ENCODE peak calls at places on chromosomes 11 and 22, in nine cellular contexts. I is suprapubic skin; C is OCI-LY7; Y is cardiac fibroblast; B is naive thymus-derived CD4-positive, alpha-beta T cell; M is pancreas; Q is A549; L is NT2/D1; R is PC-9. A is an unnamed sample.

GRCh38 chr11:28017816-28018215 is 90.1 kb downstream of the KIF18A start:
- DNase-seq in I (no peak), C (no peak), Y (peak; percentile 32), B (no peak), M (no peak), Q (no peak), L (no peak), R (no peak), A (no peak)

GRCh38 chr22:35892192-35892591 is 136.4 kb downstream of the RBFOX2 start:
- DNase-seq in I (no peak), C (no peak), Y (peak; percentile 82), B (no peak), M (no peak), Q (no peak), L (no peak), R (no peak), A (no peak)

GRCh38 chr22:20062766-20063083 is 17.3 kb upstream of the DGCR8 start:
- DNase-seq in I (no peak), C (no peak), Y (peak; percentile 52), B (no peak), M (no peak), Q (no peak), L (no peak), R (peak; percentile 61), A (no peak)

GRCh38 chr11:31783264-31783663 is 27.9 kb downstream of the PAX6 start:
- DNase-seq in I (no peak), C (no peak), Y (no peak), B (no peak), M (no peak), Q (no peak), L (no peak), R (no peak), A (no peak)

GRCh38 chr11:90364527-90364926 is 141.7 kb upstream of the CHORDC1 start:
- DNase-seq in I (no peak), C (no peak), Y (no peak), B (no peak), M (no peak), Q (no peak), L (no peak), R (no peak), A (no peak)

GRCh38 chr11:105706025-105706530 is 96.2 kb downstream of the GRIA4 start:
- DNase-seq in I (no peak), C (no peak), Y (no peak), B (no peak), M (no peak), Q (no peak), L (no peak), R (no peak), A (peak; percentile 45)

GRCh38 chr11:130499828-130500227 is 51.4 kb downstream of the ADAMTS15 start:
- DNase-seq in I (no peak), C (no peak), Y (no peak), B (no peak), M (no peak), Q (no peak), L (no peak), R (no peak), A (no peak)

GRCh38 chr22:32073823-32074380 is 30.8 kb downstream of the SLC5A1 start:
- DNase-seq in I (no peak), C (no peak), Y (no peak), B (no peak), M (no peak), Q (no peak), L (no peak), R (no peak), A (no peak)

GRCh38 chr11:31974737-31975136 is 116.1 kb upstream of the RCN1 start:
- DNase-seq in I (no peak), C (no peak), Y (peak; percentile 13), B (no peak), M (no peak), Q (no peak), L (no peak), R (no peak), A (no peak)

GRCh38 chr11:63510360-63511130 is 4.7 kb downstream of the LGALS12 start:
- DNase-seq in I (no peak), C (no peak), Y (peak; percentile 87), B (no peak), M (no peak), Q (no peak), L (no peak), R (peak; percentile 49), A (no peak)

GRCh38 chr11:93476796-93477195 is 66.4 kb downstream of the SMCO4 start:
- DNase-seq in I (no peak), C (no peak), Y (no peak), B (no peak), M (no peak), Q (peak; percentile 6), L (no peak), R (no peak), A (no peak)

GRCh38 chr22:26713823-26714449 is 56.5 kb downstream of the MIAT start:
- DNase-seq in I (no peak), C (no peak), Y (peak; percentile 85), B (no peak), M (no peak), Q (no peak), L (no peak), R (no peak), A (no peak)

GRCh38 chr22:10741210-10741609 is 4786.8 kb upstream of the OR11H1 start:
- DNase-seq in I (no peak), C (no peak), Y (no peak), B (no peak), M (no peak), Q (no peak), L (no peak), R (no peak), A (peak; percentile 22)

GRCh38 chr11:72860010-72860409 is 45.8 kb downstream of the ATG16L2 start:
- DNase-seq in I (no peak), C (no peak), Y (no peak), B (no peak), M (no peak), Q (no peak), L (no peak), R (no peak), A (no peak)

GRCh38 chr22:47591016-47591415 is 828.6 kb downstream of the TBC1D22A start:
- DNase-seq in I (no peak), C (no peak), Y (no peak), B (no peak), M (no peak), Q (no peak), L (no peak), R (no peak), A (no peak)

GRCh38 chr22:24975125-24975640 is 22.7 kb downstream of the KIAA1671 start:
- DNase-seq in I (no peak), C (no peak), Y (no peak), B (no peak), M (no peak), Q (no peak), L (no peak), R (no peak), A (no peak)

GRCh38 chr11:12189543-12190235 is 79.3 kb downstream of the MICAL2 start:
- DNase-seq in I (no peak), C (no peak), Y (no peak), B (no peak), M (no peak), Q (no peak), L (no peak), R (peak; percentile 15), A (no peak)

GRCh38 chr11:126547161-126547560 is 191.7 kb downstream of the ST3GAL4 start:
- DNase-seq in I (no peak), C (no peak), Y (peak; percentile 9), B (no peak), M (no peak), Q (no peak), L (no peak), R (peak; percentile 2), A (no peak)

GRCh38 chr22:48415535-48415934 is 1412.1 kb downstream of the BRD1 start:
- DNase-seq in I (peak; percentile 44), C (no peak), Y (no peak), B (no peak), M (no peak), Q (no peak), L (no peak), R (no peak), A (no peak)

GRCh38 chr22:21624120-21624879 is 5.5 kb downstream of the YDJC start:
- DNase-seq in I (no peak), C (peak; percentile 38), Y (peak; percentile 31), B (peak; percentile 27), M (peak; percentile 31), Q (no peak), L (no peak), R (no peak), A (peak; percentile 64)

DNA sequence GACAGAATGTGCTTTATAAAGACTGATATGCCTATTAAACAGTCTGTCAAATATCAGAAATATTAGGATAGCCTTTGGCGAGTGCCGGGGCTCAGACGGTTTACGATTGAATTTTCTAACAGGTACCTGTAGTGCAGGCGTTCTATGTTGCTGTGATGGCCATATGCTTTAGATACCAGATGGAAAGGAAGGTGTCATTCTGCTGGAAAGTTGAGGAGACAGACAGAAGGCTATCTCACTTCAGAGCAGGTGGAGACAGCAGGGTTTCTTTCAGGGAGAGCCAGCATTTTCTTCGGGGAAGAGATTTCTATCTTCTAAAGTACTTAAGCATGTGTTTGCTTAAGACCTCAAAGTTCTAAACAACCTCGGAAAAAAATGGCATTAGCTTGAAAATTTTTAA is 415.4 kb downstream of the NTM start:
- DNase-seq in I (no peak), C (no peak), Y (no peak), B (no peak), M (no peak), Q (no peak), L (no peak), R (no peak), A (no peak)
- H3K4me3 ChIP-seq in I (no peak overlapping the region), C (no peak overlapping the region), Y (no peak overlapping the region), B (no peak overlapping the region), M (no peak overlapping the region), Q (no peak overlapping the region), L (no peak overlapping the region), R (no peak overlapping the region), A (no peak overlapping the region)

GRCh38 chr11:125341676-125342075 is 154.4 kb downstream of the FEZ1 start:
- DNase-seq in I (peak; percentile 29), C (no peak), Y (no peak), B (no peak), M (no peak), Q (no peak), L (no peak), R (no peak), A (no peak)
- H3K4me3 ChIP-seq in I (no peak overlapping the region), C (no peak overlapping the region), Y (no peak overlapping the region), B (no peak overlapping the region), M (no peak overlapping the region), Q (no peak overlapping the region), L (no peak overlapping the region), R (no peak overlapping the region), A (no peak overlapping the region)

GRCh38 chr11:83480811-83481210 is 194.6 kb upstream of the CCDC90B start:
- DNase-seq in I (no peak), C (no peak), Y (no peak), B (no peak), M (no peak), Q (no peak), L (no peak), R (no peak), A (no peak)
- H3K4me3 ChIP-seq in I (no peak overlapping the region), C (no peak overlapping the region), Y (no peak overlapping the region), B (no peak overlapping the region), M (no peak overlapping the region), Q (no peak overlapping the region), L (no peak overlapping the region), R (no peak overlapping the region), A (peak overlapping the region; percentile 50)

GRCh38 chr11:48066881-48067800 is 86.8 kb downstream of the PTPRJ start:
- DNase-seq in I (peak; percentile 48), C (no peak), Y (no peak), B (no peak), M (no peak), Q (no peak), L (no peak), R (no peak), A (no peak)
- H3K4me3 ChIP-seq in I (no peak overlapping the region), C (no peak overlapping the region), Y (no peak overlapping the region), B (no peak overlapping the region), M (no peak overlapping the region), Q (no peak overlapping the region), L (no peak overlapping the region), R (no peak overlapping the region), A (no peak overlapping the region)

A was measured in BE2C.